ENCODE peak calls at places on chromosomes 16 and 17, in six cellular contexts. K is cardiac muscle cell; D is endodermal cell; Z is CD4-positive, alpha-beta memory T cell; V is GM23248; E is adrenal gland. W is an unnamed sample.

GRCh38 chr17:45963889-45964288 is 35.2 kb upstream of the STH start:
- DNase-seq in K (no peak), D (no peak), Z (no peak), V (no peak), E (no peak), W (no peak)

GRCh38 chr17:10048951-10049350 is 143.9 kb upstream of the RCVRN start:
- DNase-seq in K (no peak), D (no peak), Z (no peak), V (no peak), E (no peak), W (no peak)

GRCh38 chr16:47965439-47965838 is 190.4 kb downstream of the ABCC12 start:
- DNase-seq in K (no peak), D (peak; percentile 75), Z (no peak), V (no peak), E (no peak), W (no peak)

GRCh38 chr17:45162022-45162687 is 480 bp downstream of the HEXIM2 start:
- DNase-seq in K (no peak), D (no peak), Z (no peak), V (peak; percentile 13), E (no peak), W (peak; percentile 25)

GRCh38 chr16:52469091-52469490 is 77.9 kb downstream of the TOX3 start:
- DNase-seq in K (no peak), D (no peak), Z (no peak), V (no peak), E (no peak), W (no peak)

GRCh38 chr16:87824991-87825841 is 44.1 kb downstream of the SLC7A5 start:
- DNase-seq in K (no peak), D (no peak), Z (peak; percentile 37), V (no peak), E (no peak), W (no peak)

GRCh38 chr16:14113344-14113743 is 42.2 kb downstream of the MRTFB start:
- DNase-seq in K (no peak), D (no peak), Z (no peak), V (no peak), E (no peak), W (no peak)

GRCh38 chr16:22898131-22898530 is 84.2 kb downstream of the HS3ST2 start:
- DNase-seq in K (no peak), D (no peak), Z (no peak), V (no peak), E (no peak), W (no peak)

GRCh38 chr17:40453881-40454630 is 10.8 kb downstream of the IGFBP4 start:
- DNase-seq in K (no peak), D (no peak), Z (no peak), V (peak; percentile 77), E (no peak), W (no peak)

GRCh38 chr17:75834279-75834920 is 9.8 kb downstream of the UNC13D start:
- DNase-seq in K (no peak), D (no peak), Z (no peak), V (no peak), E (no peak), W (no peak)

GRCh38 chr16:16176328-16176727 is 47.0 kb downstream of the ABCC6 start:
- DNase-seq in K (no peak), D (no peak), Z (no peak), V (no peak), E (no peak), W (no peak)

GRCh38 chr16:16171332-16171919 is 51.9 kb downstream of the ABCC6 start:
- DNase-seq in K (no peak), D (no peak), Z (no peak), V (no peak), E (no peak), W (no peak)

GRCh38 chr16:16172991-16173390 is 50.3 kb downstream of the ABCC6 start:
- DNase-seq in K (no peak), D (no peak), Z (no peak), V (no peak), E (no peak), W (no peak)

GRCh38 chr16:16178455-16179162 is 44.7 kb downstream of the ABCC6 start:
- DNase-seq in K (no peak), D (no peak), Z (no peak), V (no peak), E (no peak), W (no peak)

GRCh38 chr16:16175296-16175695 is 48.0 kb downstream of the ABCC6 start:
- DNase-seq in K (no peak), D (no peak), Z (no peak), V (no peak), E (no peak), W (peak; percentile 29)
- H3K27ac ChIP-seq in K (peak overlapping the region; percentile 83), D (no peak overlapping the region), Z (no peak overlapping the region), V (no peak overlapping the region), E (no peak overlapping the region), W (no peak overlapping the region)

DNA sequence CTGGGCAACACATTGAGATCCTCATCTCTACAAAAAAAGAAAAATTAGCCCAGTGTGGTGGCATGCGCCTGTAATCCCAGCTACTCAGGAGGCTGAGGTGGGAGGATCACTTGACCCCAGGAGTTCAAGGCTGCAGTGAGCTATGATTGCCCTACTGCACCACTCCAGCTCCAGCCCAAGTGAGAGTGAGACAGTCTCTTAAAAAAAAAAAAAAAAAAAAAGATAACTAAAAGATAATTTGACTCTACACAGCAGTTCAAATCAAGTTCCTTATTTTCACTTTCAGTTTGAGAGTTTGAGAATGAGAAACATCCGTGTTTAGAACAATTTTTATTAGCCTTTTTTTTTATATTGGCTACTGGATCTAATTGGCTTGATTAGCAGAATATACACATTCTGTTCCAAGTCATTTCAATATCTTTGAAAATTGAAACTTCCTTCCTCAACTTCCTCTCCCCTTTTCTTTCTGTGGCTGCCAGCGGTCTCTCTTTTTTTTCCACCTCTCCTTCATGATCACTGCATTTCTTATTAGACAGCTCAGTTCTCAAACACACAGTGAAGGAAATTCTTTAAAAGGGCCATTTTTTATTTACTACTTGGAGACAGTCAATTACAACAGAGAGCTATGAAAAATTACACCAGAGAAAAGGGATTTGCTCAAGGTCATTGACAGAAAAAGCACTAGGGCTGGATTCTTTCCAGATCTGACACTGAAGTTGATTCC is 4.5 kb upstream of the ACSF2 start:
- DNase-seq in K (peak; percentile 54), D (no peak), Z (no peak), V (peak; percentile 32), E (no peak), W (no peak)
- H3K4me3 ChIP-seq in K (no peak overlapping the region), D (no peak overlapping the region), Z (no peak overlapping the region), V (peak overlapping the region; percentile 57), E (no peak overlapping the region), W (peak overlapping the region; percentile 49)

DNA sequence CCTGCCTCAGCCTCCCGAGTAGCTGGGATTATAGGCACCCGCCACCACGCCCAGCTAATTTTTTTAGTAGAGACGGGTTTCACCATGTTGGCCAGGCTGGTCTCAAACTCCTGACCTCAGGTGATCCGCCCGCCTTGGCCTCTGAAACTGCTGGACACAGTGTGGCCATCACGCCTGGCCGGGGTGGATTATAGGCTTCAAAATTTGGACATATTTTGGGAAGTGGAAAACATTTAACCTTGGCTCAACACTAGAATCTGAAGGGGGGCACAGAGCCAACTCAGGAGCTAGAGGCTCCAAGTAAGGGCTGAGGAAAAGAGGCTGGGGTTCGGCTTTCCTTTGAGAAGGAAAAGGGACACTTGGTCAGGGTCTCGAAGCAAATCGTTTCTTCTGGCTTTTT is 2.2 kb upstream of the CDK5R1 start:
- DNase-seq in K (no peak), D (no peak), Z (no peak), V (no peak), E (no peak), W (no peak)
- H3K27ac ChIP-seq in K (no peak overlapping the region), D (no peak overlapping the region), Z (no peak overlapping the region), V (no peak overlapping the region), E (no peak overlapping the region), W (no peak overlapping the region)

GRCh38 chr17:79798296-79799173 is 1.7 kb upstream of the CBX8 start:
- DNase-seq in K (no peak), D (peak; percentile 82), Z (no peak), V (peak; percentile 67), E (no peak), W (no peak)
- H3K4me3 ChIP-seq in K (peak overlapping the region; percentile 46), D (no peak overlapping the region), Z (no peak overlapping the region), V (peak overlapping the region; percentile 77), E (no peak overlapping the region), W (peak overlapping the region; percentile 95)

DNA sequence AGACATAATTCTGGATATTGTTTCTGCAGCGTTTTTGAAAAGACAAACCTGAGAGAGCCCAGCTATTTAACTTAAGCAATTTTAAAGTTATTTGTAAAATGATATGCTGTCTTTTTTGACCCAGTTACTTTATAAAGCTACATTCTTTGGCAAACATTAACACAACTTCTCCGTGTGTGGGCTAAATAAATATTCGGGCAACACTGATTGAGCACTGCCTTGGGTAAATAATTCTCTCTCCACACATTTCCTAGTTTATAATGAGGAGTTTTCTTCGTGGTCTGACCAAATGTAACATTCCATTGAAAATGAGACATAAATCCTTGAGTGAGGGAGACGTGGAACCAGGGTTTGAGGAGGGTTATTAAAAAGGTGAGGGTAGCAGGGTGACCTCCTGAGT is 142.8 kb downstream of the WWOX start:
- DNase-seq in K (no peak), D (no peak), Z (no peak), V (no peak), E (no peak), W (no peak)
- H3K27ac ChIP-seq in K (no peak overlapping the region), D (no peak overlapping the region), Z (no peak overlapping the region), V (no peak overlapping the region), E (no peak overlapping the region), W (no peak overlapping the region)

GRCh38 chr16:58515871-58516767 is 802 bp downstream of the SETD6 start:
- DNase-seq in K (peak; percentile 6), D (peak; percentile 89), Z (peak; percentile 62), V (peak; percentile 33), E (peak; percentile 66), W (peak; percentile 53)

GRCh38 chr16:58518083-58518979 is 3.0 kb downstream of the SETD6 start:
- DNase-seq in K (no peak), D (no peak), Z (no peak), V (no peak), E (no peak), W (no peak)

GRCh38 chr16:58515125-58515870 is at the start of gene SETD6:
- DNase-seq in K (peak; percentile 92), D (peak; percentile 95), Z (peak; percentile 69), V (peak; percentile 95), E (peak; percentile 96), W (peak; percentile 94)

GRCh38 chr16:58518980-58519368 is 3.7 kb downstream of the SETD6 start:
- DNase-seq in K (no peak), D (no peak), Z (no peak), V (no peak), E (no peak), W (no peak)

GRCh38 chr16:58516768-58517107 is 1.4 kb downstream of the SETD6 start:
- DNase-seq in K (no peak), D (no peak), Z (no peak), V (no peak), E (no peak), W (no peak)
- H3K4me3 ChIP-seq in K (no peak overlapping the region), D (peak overlapping the region; percentile 73), Z (no peak overlapping the region), V (no peak overlapping the region), E (no peak overlapping the region), W (no peak overlapping the region)

GRCh38 chr16:30367349-30368009 is 2.8 kb downstream of the TBC1D10B start:
- DNase-seq in K (no peak), D (no peak), Z (no peak), V (peak; percentile 15), E (no peak), W (no peak)

GRCh38 chr16:30368792-30369090 is 1.6 kb downstream of the TBC1D10B start:
- DNase-seq in K (no peak), D (no peak), Z (no peak), V (no peak), E (no peak), W (no peak)

GRCh38 chr16:30369091-30369937 is 980 bp downstream of the TBC1D10B start:
- DNase-seq in K (no peak), D (peak; percentile 73), Z (peak; percentile 49), V (peak; percentile 54), E (peak; percentile 76), W (peak; percentile 44)

GRCh38 chr16:30369938-30370443 is 303 bp downstream of the TBC1D10B start:
- DNase-seq in K (no peak), D (no peak), Z (no peak), V (no peak), E (no peak), W (no peak)

GRCh38 chr16:30368122-30368791 is 2.0 kb downstream of the TBC1D10B start:
- DNase-seq in K (peak; percentile 62), D (peak; percentile 51), Z (no peak), V (peak; percentile 87), E (peak; percentile 61), W (no peak)
- H3K27ac ChIP-seq in K (peak overlapping the region; percentile 89), D (no peak overlapping the region), Z (peak overlapping the region; percentile 72), V (peak overlapping the region; percentile 71), E (peak overlapping the region; percentile 10), W (no peak overlapping the region)

W was measured in heart left ventricle.